ENCODE peak calls at places on chromosomes 3 and 15, in four cellular contexts. S, B, O and A are unnamed samples.

GRCh38 chr15:98896002-98896721 is 111.4 kb downstream of the PGPEP1L start:
- DNase-seq in B (no peak), O (no peak), S (no peak), A (no peak)

GRCh38 chr3:100912571-100912970 is 80.7 kb downstream of the ABI3BP start:
- DNase-seq in S (no peak), O (no peak), B (no peak), A (no peak)

GRCh38 chr15:85542895-85543331 is 162.5 kb downstream of the AKAP13 start:
- DNase-seq in O (no peak), B (no peak), S (no peak), A (no peak)

GRCh38 chr15:31457161-31457560 is 130.5 kb downstream of the KLF13 start:
- DNase-seq in O (no peak), S (no peak), B (peak), A (no peak)

GRCh38 chr3:101897013-101897412 is 47.7 kb downstream of the NFKBIZ start:
- DNase-seq in O (no peak), S (no peak), B (no peak), A (no peak)

GRCh38 chr3:196966526-196967401 is 1.9 kb downstream of the PIGZ start:
- DNase-seq in B (no peak), O (no peak), S (no peak), A (no peak)

GRCh38 chr15:90214553-90215205 is 13.5 kb downstream of the SEMA4B start:
- DNase-seq in S (no peak), B (no peak), O (no peak), A (no peak)

GRCh38 chr3:111688190-111688800 is 93.1 kb upstream of the ZBED2 start:
- DNase-seq in S (no peak), O (no peak), B (no peak), A (no peak)

GRCh38 chr3:148079370-148079769 is 618.3 kb upstream of the AGTR1 start:
- DNase-seq in O (no peak), S (no peak), B (no peak), A (no peak)

GRCh38 chr15:51203797-51204196 is 109.1 kb upstream of the TNFAIP8L3 start:
- DNase-seq in S (no peak), O (no peak), B (peak), A (no peak)

GRCh38 chr15:66882251-66883020 is 180.4 kb downstream of the SMAD6 start:
- DNase-seq in B (peak), S (no peak), O (no peak), A (no peak)

GRCh38 chr3:197752107-197752506 is 2.4 kb downstream of the FYTTD1 start:
- DNase-seq in S (no peak), B (no peak), O (no peak), A (no peak)

GRCh38 chr15:95302809-95303208 is 1027.7 kb upstream of the NR2F2 start:
- DNase-seq in S (no peak), O (no peak), B (no peak), A (no peak)

GRCh38 chr15:67741313-67741712 is 84.0 kb upstream of the SKOR1 start:
- DNase-seq in O (no peak), S (no peak), B (no peak), A (no peak)

GRCh38 chr3:193932576-193932975 is 203.4 kb upstream of the HES1 start:
- DNase-seq in S (no peak), O (no peak), B (no peak), A (no peak)